ENCODE peak calls at places on chromosomes 5 and 9, in seven cellular contexts. One of them, this sample, is unnamed. For H3K4me1, the result is how much of the 10 kb centered on the place peaks cover.

GRCh38 chr5:66209350-66209749 is 65.2 kb downstream of the SREK1 start:
- DNase-seq in left ventricle myocardium inferior: no peak
- DNase-seq in right atrium auricular region: no peak
- DNase-seq in tibial nerve: no peak
- DNase-seq in heart right ventricle: no peak
- DNase-seq in ascending aorta: no peak
- DNase-seq in left lung: no peak
- DNase-seq in this sample: no peak

GRCh38 chr9:135070198-135070951 is 17.1 kb upstream of the OLFM1 start:
- DNase-seq in heart right ventricle: no peak
- DNase-seq in left ventricle myocardium inferior: no peak
- DNase-seq in left lung: no peak
- DNase-seq in tibial nerve: peak
- DNase-seq in ascending aorta: no peak
- DNase-seq in right atrium auricular region: no peak
- DNase-seq in this sample: peak

GRCh38 chr5:30376848-30377247 is 816.6 kb upstream of the CDH6 start:
- DNase-seq in right atrium auricular region: no peak
- DNase-seq in tibial nerve: no peak
- DNase-seq in left lung: no peak
- DNase-seq in heart right ventricle: no peak
- DNase-seq in left ventricle myocardium inferior: no peak
- DNase-seq in ascending aorta: no peak
- DNase-seq in this sample: no peak

GRCh38 chr5:164235176-164235914 is 729.9 kb downstream of the MAT2B start:
- DNase-seq in ascending aorta: no peak
- DNase-seq in left ventricle myocardium inferior: no peak
- DNase-seq in heart right ventricle: no peak
- DNase-seq in left lung: no peak
- DNase-seq in right atrium auricular region: no peak
- DNase-seq in tibial nerve: no peak
- DNase-seq in this sample: no peak

GRCh38 chr9:131631254-131631653 is 85.9 kb downstream of the PRRT1B start:
- DNase-seq in left lung: no peak
- DNase-seq in ascending aorta: no peak
- DNase-seq in left ventricle myocardium inferior: no peak
- DNase-seq in right atrium auricular region: no peak
- DNase-seq in heart right ventricle: no peak
- DNase-seq in tibial nerve: no peak
- DNase-seq in this sample: no peak

GRCh38 chr5:151700816-151701215 is 14.1 kb upstream of the SPARC start:
- DNase-seq in left lung: no peak
- DNase-seq in left ventricle myocardium inferior: no peak
- DNase-seq in heart right ventricle: no peak
- DNase-seq in right atrium auricular region: no peak
- DNase-seq in tibial nerve: no peak
- DNase-seq in ascending aorta: no peak
- DNase-seq in this sample: no peak

GRCh38 chr9:110835404-110835803 is 166.8 kb downstream of the MUSK start:
- DNase-seq in heart right ventricle: no peak
- DNase-seq in left lung: no peak
- DNase-seq in right atrium auricular region: no peak
- DNase-seq in tibial nerve: no peak
- DNase-seq in left ventricle myocardium inferior: no peak
- DNase-seq in ascending aorta: no peak
- DNase-seq in this sample: no peak

GRCh38 chr9:83066771-83067170 is 3.8 kb upstream of the RASEF start:
- DNase-seq in tibial nerve: no peak
- DNase-seq in right atrium auricular region: no peak
- DNase-seq in heart right ventricle: no peak
- DNase-seq in left lung: no peak
- DNase-seq in ascending aorta: no peak
- DNase-seq in left ventricle myocardium inferior: no peak
- DNase-seq in this sample: no peak

GRCh38 chr9:101737705-101738565 is 512 bp downstream of the GRIN3A start:
- DNase-seq in left ventricle myocardium inferior: peak
- DNase-seq in left lung: peak
- DNase-seq in heart right ventricle: no peak
- DNase-seq in right atrium auricular region: no peak
- DNase-seq in ascending aorta: no peak
- DNase-seq in tibial nerve: no peak
- DNase-seq in this sample: peak

GRCh38 chr5:142110046-142110531 is 1.5 kb downstream of the NDFIP1 start:
- DNase-seq in right atrium auricular region: no peak
- DNase-seq in tibial nerve: peak
- DNase-seq in left ventricle myocardium inferior: no peak
- DNase-seq in heart right ventricle: no peak
- DNase-seq in left lung: no peak
- DNase-seq in ascending aorta: no peak
- DNase-seq in this sample: no peak

GRCh38 chr5:137233726-137234125 is 265.4 kb downstream of the SPOCK1 start:
- DNase-seq in right atrium auricular region: no peak
- DNase-seq in left lung: no peak
- DNase-seq in heart right ventricle: no peak
- DNase-seq in tibial nerve: no peak
- DNase-seq in ascending aorta: no peak
- DNase-seq in left ventricle myocardium inferior: no peak
- DNase-seq in this sample: no peak

GRCh38 chr5:73596705-73597328 is 29.2 kb upstream of the ARHGEF28 start:
- DNase-seq in ascending aorta: no peak
- DNase-seq in heart right ventricle: no peak
- DNase-seq in tibial nerve: no peak
- DNase-seq in right atrium auricular region: no peak
- DNase-seq in left ventricle myocardium inferior: no peak
- DNase-seq in left lung: no peak
- DNase-seq in this sample: no peak

GRCh38 chr9:74630228-74630627 is 133.1 kb downstream of the RORB start:
- DNase-seq in left lung: no peak
- DNase-seq in right atrium auricular region: no peak
- DNase-seq in left ventricle myocardium inferior: no peak
- DNase-seq in tibial nerve: no peak
- DNase-seq in heart right ventricle: no peak
- DNase-seq in ascending aorta: no peak
- DNase-seq in this sample: no peak

GRCh38 chr9:79471577-79472543 is 99.9 kb upstream of the TLE4 start:
- DNase-seq in ascending aorta: peak
- DNase-seq in tibial nerve: peak
- DNase-seq in left lung: no peak
- DNase-seq in heart right ventricle: peak
- DNase-seq in right atrium auricular region: peak
- DNase-seq in left ventricle myocardium inferior: peak
- DNase-seq in this sample: no peak

GRCh38 chr5:112186401-112186990 is 232.6 kb downstream of the EPB41L4A start:
- DNase-seq in left ventricle myocardium inferior: no peak
- DNase-seq in heart right ventricle: no peak
- DNase-seq in ascending aorta: no peak
- DNase-seq in left lung: no peak
- DNase-seq in right atrium auricular region: no peak
- DNase-seq in tibial nerve: no peak
- DNase-seq in this sample: no peak

GRCh38 chr5:421901-422300 is 21.1 kb upstream of the EXOC3 start:
- DNase-seq in ascending aorta: no peak
- DNase-seq in heart right ventricle: no peak
- DNase-seq in left lung: no peak
- DNase-seq in right atrium auricular region: no peak
- DNase-seq in left ventricle myocardium inferior: no peak
- DNase-seq in tibial nerve: no peak
- DNase-seq in this sample: peak

GRCh38 chr5:421287-421880 is 21.6 kb upstream of the EXOC3 start:
- DNase-seq in heart right ventricle: no peak
- DNase-seq in right atrium auricular region: no peak
- DNase-seq in left lung: peak
- DNase-seq in tibial nerve: no peak
- DNase-seq in left ventricle myocardium inferior: no peak
- DNase-seq in ascending aorta: no peak
- DNase-seq in this sample: peak

GRCh38 chr5:419970-420369 is 23.0 kb upstream of the EXOC3 start:
- DNase-seq in right atrium auricular region: no peak
- DNase-seq in heart right ventricle: no peak
- DNase-seq in ascending aorta: no peak
- DNase-seq in left lung: no peak
- DNase-seq in left ventricle myocardium inferior: no peak
- DNase-seq in tibial nerve: no peak
- DNase-seq in this sample: peak

GRCh38 chr5:422323-423232 is 20.4 kb upstream of the EXOC3 start:
- DNase-seq in ascending aorta: no peak
- DNase-seq in heart right ventricle: no peak
- DNase-seq in left lung: no peak
- DNase-seq in right atrium auricular region: no peak
- DNase-seq in left ventricle myocardium inferior: no peak
- DNase-seq in tibial nerve: no peak
- DNase-seq in this sample: peak

DNA sequence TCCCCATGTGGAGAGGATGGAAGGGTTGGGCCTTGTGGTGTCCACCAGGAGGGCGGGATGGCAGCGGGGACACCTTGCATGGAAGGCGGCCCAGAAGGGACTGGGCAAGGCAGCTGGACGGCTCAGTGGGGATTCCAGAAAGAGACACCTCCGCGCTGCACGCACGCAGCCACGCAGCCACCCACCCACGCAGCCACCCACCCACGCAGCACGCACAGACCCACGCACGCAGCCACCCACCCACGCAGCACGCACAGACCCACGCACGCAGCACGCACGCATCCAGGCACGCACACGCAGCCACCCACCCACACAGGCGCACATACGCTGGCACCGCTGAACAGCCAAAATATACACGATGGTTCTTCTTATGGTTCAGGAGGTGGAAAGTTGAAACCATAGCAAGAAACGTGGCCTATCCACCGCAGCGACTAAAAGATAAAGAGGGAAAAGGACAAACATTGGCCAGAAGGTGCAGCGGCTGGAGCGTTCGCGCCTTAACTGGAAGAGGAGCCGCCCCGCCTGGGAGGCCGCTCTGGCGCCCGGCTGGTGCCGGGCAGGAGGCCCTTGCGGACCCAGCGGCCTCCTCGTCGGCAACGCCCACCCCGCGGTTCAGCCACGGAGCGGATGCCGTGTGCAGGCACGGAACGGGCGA is 22.2 kb upstream of the EXOC3 start:
- DNase-seq in heart right ventricle: no peak
- DNase-seq in ascending aorta: no peak
- DNase-seq in tibial nerve: no peak
- DNase-seq in left ventricle myocardium inferior: no peak
- DNase-seq in left lung: peak
- DNase-seq in right atrium auricular region: no peak
- DNase-seq in this sample: peak
- H3K4me3 ChIP-seq in heart right ventricle: no peak
- H3K4me3 ChIP-seq in ascending aorta: no peak
- H3K4me3 ChIP-seq in tibial nerve: no peak
- H3K4me3 ChIP-seq in left ventricle myocardium inferior: no peak
- H3K4me3 ChIP-seq in left lung: no peak
- H3K4me3 ChIP-seq in right atrium auricular region: no peak
- H3K4me3 ChIP-seq in this sample: no peak

GRCh38 chr5:4295663-4296339 is 700.2 kb downstream of the IRX1 start:
- DNase-seq in ascending aorta: no peak
- DNase-seq in heart right ventricle: no peak
- DNase-seq in left ventricle myocardium inferior: no peak
- DNase-seq in tibial nerve: no peak
- DNase-seq in right atrium auricular region: no peak
- DNase-seq in left lung: no peak
- DNase-seq in this sample: no peak
- TF ChIP-seq CTCF in ascending aorta: peak
- TF ChIP-seq CTCF in heart right ventricle: peak
- TF ChIP-seq CTCF in left ventricle myocardium inferior: peak
- TF ChIP-seq CTCF in tibial nerve: peak
- TF ChIP-seq CTCF in right atrium auricular region: no peak
- TF ChIP-seq CTCF in left lung: no peak
- TF ChIP-seq CTCF in this sample: peak

GRCh38 chr5:176549871-176550270 is 729 bp downstream of the CDHR2 start:
- DNase-seq in tibial nerve: no peak
- DNase-seq in right atrium auricular region: no peak
- DNase-seq in ascending aorta: no peak
- DNase-seq in left ventricle myocardium inferior: no peak
- DNase-seq in heart right ventricle: no peak
- DNase-seq in left lung: no peak
- DNase-seq in this sample: no peak

GRCh38 chr5:176552332-176552731 is 3.2 kb downstream of the CDHR2 start:
- DNase-seq in tibial nerve: no peak
- DNase-seq in left lung: no peak
- DNase-seq in heart right ventricle: no peak
- DNase-seq in ascending aorta: no peak
- DNase-seq in right atrium auricular region: no peak
- DNase-seq in left ventricle myocardium inferior: no peak
- DNase-seq in this sample: no peak

GRCh38 chr5:176547811-176548210 is 1.3 kb upstream of the CDHR2 start:
- DNase-seq in right atrium auricular region: no peak
- DNase-seq in tibial nerve: no peak
- DNase-seq in left ventricle myocardium inferior: no peak
- DNase-seq in ascending aorta: no peak
- DNase-seq in left lung: no peak
- DNase-seq in heart right ventricle: no peak
- DNase-seq in this sample: no peak

GRCh38 chr5:176548967-176549444 is at the start of gene CDHR2:
- DNase-seq in heart right ventricle: no peak
- DNase-seq in ascending aorta: no peak
- DNase-seq in right atrium auricular region: no peak
- DNase-seq in left ventricle myocardium inferior: no peak
- DNase-seq in left lung: no peak
- DNase-seq in tibial nerve: no peak
- DNase-seq in this sample: no peak

DNA sequence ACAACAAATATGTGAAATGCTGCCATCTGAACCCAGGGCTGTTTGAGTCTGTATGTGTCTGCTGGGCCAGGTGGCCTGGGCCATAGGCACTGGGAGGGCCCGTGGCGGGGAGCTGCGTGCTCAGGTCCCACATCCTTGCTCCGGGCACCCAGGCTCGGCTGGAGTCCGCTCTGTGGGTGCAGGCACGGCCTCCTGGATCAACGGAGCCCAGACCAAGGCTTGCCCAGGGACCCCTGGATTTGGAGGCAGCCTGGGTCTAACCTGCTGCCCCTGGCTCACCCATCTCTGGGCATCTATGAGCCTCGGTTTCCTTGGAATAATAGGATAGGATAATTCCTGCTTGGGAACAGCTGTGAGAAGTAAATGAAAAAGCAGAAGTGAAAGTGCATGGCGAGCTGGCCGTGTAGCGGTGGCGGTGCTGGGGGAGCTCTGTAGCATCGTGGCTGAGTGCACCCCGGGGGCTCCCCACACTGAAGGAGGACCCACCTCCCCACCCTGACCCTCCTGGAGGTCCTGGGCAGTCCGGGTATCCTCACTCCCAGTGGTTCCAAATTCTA is 1.2 kb downstream of the CDHR2 start:
- DNase-seq in left ventricle myocardium inferior: no peak
- DNase-seq in tibial nerve: no peak
- DNase-seq in ascending aorta: no peak
- DNase-seq in heart right ventricle: no peak
- DNase-seq in right atrium auricular region: no peak
- DNase-seq in left lung: peak
- DNase-seq in this sample: no peak
- H3K4me1 ChIP-seq in left ventricle myocardium inferior: under half
- H3K4me1 ChIP-seq in tibial nerve: under half
- H3K4me1 ChIP-seq in ascending aorta: under half
- H3K4me1 ChIP-seq in heart right ventricle: under half
- H3K4me1 ChIP-seq in right atrium auricular region: under half
- H3K4me1 ChIP-seq in left lung: under half
- H3K4me1 ChIP-seq in this sample: under half

GRCh38 chr9:123169926-123170325 is 98.5 kb downstream of the STRBP start:
- DNase-seq in left lung: no peak
- DNase-seq in ascending aorta: no peak
- DNase-seq in right atrium auricular region: no peak
- DNase-seq in left ventricle myocardium inferior: no peak
- DNase-seq in tibial nerve: no peak
- DNase-seq in heart right ventricle: no peak
- DNase-seq in this sample: no peak
- H3K4me3 ChIP-seq in left lung: no peak
- H3K4me3 ChIP-seq in ascending aorta: no peak
- H3K4me3 ChIP-seq in right atrium auricular region: no peak
- H3K4me3 ChIP-seq in left ventricle myocardium inferior: no peak
- H3K4me3 ChIP-seq in tibial nerve: no peak
- H3K4me3 ChIP-seq in heart right ventricle: no peak
- H3K4me3 ChIP-seq in this sample: no peak

This sample was measured in upper lobe of right lung.